ENCODE peak calls at places on chromosomes 7 and 10, in ten cellular contexts. One of them, this sample, is unnamed.
A peak's percentile ranks its signal among the peaks of the same experiment; 100 is the strongest.

GRCh38 chr10:18230794-18231193 is 90.6 kb downstream of the CACNB2 start:
- DNase-seq in cardiac fibroblast: no peak
- DNase-seq in left ventricle myocardium inferior: no peak
- DNase-seq in psoas muscle: no peak
- DNase-seq in neural progenitor cell: no peak
- DNase-seq in natural killer cell: no peak
- DNase-seq in PC-9: no peak
- DNase-seq in astrocyte of the cerebellum: no peak
- DNase-seq in GM10248: no peak
- DNase-seq in mammary epithelial cell: no peak
- DNase-seq in this sample: no peak

GRCh38 chr7:4665661-4666060 is 16.4 kb upstream of the FOXK1 start:
- DNase-seq in cardiac fibroblast: peak; percentile 90
- DNase-seq in left ventricle myocardium inferior: no peak
- DNase-seq in psoas muscle: no peak
- DNase-seq in neural progenitor cell: no peak
- DNase-seq in natural killer cell: no peak
- DNase-seq in PC-9: no peak
- DNase-seq in astrocyte of the cerebellum: peak; percentile 97
- DNase-seq in GM10248: no peak
- DNase-seq in mammary epithelial cell: peak; percentile 62
- DNase-seq in this sample: no peak

GRCh38 chr10:114404171-114405010 is at the start of gene AFAP1L2:
- DNase-seq in cardiac fibroblast: no peak
- DNase-seq in left ventricle myocardium inferior: peak; percentile 50
- DNase-seq in psoas muscle: peak; percentile 32
- DNase-seq in neural progenitor cell: peak; percentile 63
- DNase-seq in natural killer cell: no peak
- DNase-seq in PC-9: peak; percentile 43
- DNase-seq in astrocyte of the cerebellum: no peak
- DNase-seq in GM10248: peak; percentile 41
- DNase-seq in mammary epithelial cell: peak; percentile 78
- DNase-seq in this sample: no peak

GRCh38 chr7:34837316-34837715 is 179.3 kb downstream of the NPSR1 start:
- DNase-seq in cardiac fibroblast: no peak
- DNase-seq in left ventricle myocardium inferior: no peak
- DNase-seq in psoas muscle: no peak
- DNase-seq in neural progenitor cell: no peak
- DNase-seq in natural killer cell: no peak
- DNase-seq in PC-9: no peak
- DNase-seq in astrocyte of the cerebellum: no peak
- DNase-seq in GM10248: no peak
- DNase-seq in mammary epithelial cell: no peak
- DNase-seq in this sample: no peak

GRCh38 chr10:103493911-103494877 is 689 bp downstream of the NEURL1 start:
- DNase-seq in cardiac fibroblast: no peak
- DNase-seq in left ventricle myocardium inferior: no peak
- DNase-seq in psoas muscle: no peak
- DNase-seq in neural progenitor cell: peak; percentile 57
- DNase-seq in natural killer cell: no peak
- DNase-seq in PC-9: peak; percentile 16
- DNase-seq in astrocyte of the cerebellum: no peak
- DNase-seq in GM10248: peak; percentile 44
- DNase-seq in mammary epithelial cell: no peak
- DNase-seq in this sample: peak; percentile 30

GRCh38 chr10:88886557-88886956 is 6.5 kb downstream of the STAMBPL1 start:
- DNase-seq in cardiac fibroblast: no peak
- DNase-seq in left ventricle myocardium inferior: no peak
- DNase-seq in psoas muscle: no peak
- DNase-seq in neural progenitor cell: no peak
- DNase-seq in natural killer cell: no peak
- DNase-seq in PC-9: no peak
- DNase-seq in astrocyte of the cerebellum: no peak
- DNase-seq in GM10248: peak; percentile 38
- DNase-seq in mammary epithelial cell: no peak
- DNase-seq in this sample: no peak

GRCh38 chr10:5629789-5630436 is 36.5 kb downstream of the ASB13 start:
- DNase-seq in cardiac fibroblast: peak; percentile 85
- DNase-seq in left ventricle myocardium inferior: peak; percentile 83
- DNase-seq in psoas muscle: peak; percentile 78
- DNase-seq in neural progenitor cell: peak; percentile 79
- DNase-seq in natural killer cell: peak; percentile 73
- DNase-seq in PC-9: peak; percentile 79
- DNase-seq in astrocyte of the cerebellum: peak; percentile 32
- DNase-seq in GM10248: peak; percentile 78
- DNase-seq in mammary epithelial cell: peak; percentile 57
- DNase-seq in this sample: peak; percentile 71

GRCh38 chr10:133276100-133276434 is 601 bp downstream of the ADAM8 start:
- DNase-seq in cardiac fibroblast: no peak
- DNase-seq in left ventricle myocardium inferior: no peak
- DNase-seq in psoas muscle: no peak
- DNase-seq in neural progenitor cell: no peak
- DNase-seq in natural killer cell: no peak
- DNase-seq in PC-9: no peak
- DNase-seq in astrocyte of the cerebellum: no peak
- DNase-seq in GM10248: no peak
- DNase-seq in mammary epithelial cell: no peak
- DNase-seq in this sample: no peak

DNA sequence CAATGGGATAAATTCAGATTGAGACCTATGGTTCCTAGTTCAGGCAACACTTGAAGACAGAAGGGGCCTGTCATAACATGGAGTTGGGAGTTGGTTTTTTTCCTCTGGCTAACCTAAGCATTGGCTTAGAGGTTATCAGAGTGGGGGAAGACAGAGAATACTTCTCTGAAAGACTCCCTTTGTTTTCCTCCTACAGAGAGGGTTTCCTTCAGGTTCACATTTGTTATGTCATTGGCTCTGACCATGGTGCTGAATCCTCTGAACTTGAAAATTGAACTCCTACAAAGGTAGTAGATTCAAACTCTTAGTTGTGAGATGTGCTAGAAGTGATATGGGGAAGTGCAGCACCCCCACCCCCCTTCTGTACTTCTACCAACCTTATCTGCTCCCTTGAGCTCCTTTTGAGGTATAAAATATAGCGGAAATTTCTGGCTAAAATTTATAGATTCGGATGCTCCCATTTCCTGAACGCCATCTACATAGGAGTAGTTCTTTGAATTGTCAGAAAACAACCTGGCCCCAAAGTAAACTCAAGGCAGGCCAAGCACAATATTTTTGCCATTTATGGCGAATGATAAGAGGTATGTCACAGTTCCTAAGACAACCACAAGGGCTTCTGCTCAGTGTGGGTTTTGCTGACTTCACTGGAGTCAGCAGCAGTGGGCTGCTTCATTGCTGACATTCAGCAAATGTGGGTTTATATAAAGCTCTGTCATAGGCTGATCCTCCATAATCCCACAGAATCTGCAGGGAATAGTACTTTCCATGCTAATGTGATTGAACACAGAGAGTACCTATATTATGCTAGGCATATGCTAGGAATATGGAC is 131.6 kb upstream of the KLF14 start:
- DNase-seq in cardiac fibroblast: peak; percentile 44
- DNase-seq in left ventricle myocardium inferior: no peak
- DNase-seq in psoas muscle: no peak
- DNase-seq in neural progenitor cell: peak; percentile 24
- DNase-seq in natural killer cell: no peak
- DNase-seq in PC-9: no peak
- DNase-seq in astrocyte of the cerebellum: no peak
- DNase-seq in GM10248: no peak
- DNase-seq in mammary epithelial cell: peak; percentile 55
- DNase-seq in this sample: no peak
- TF ChIP-seq CTCF in cardiac fibroblast: peak; percentile 26
- TF ChIP-seq CTCF in left ventricle myocardium inferior: no peak
- TF ChIP-seq CTCF in psoas muscle: no peak
- TF ChIP-seq CTCF in neural progenitor cell: peak; percentile 13
- TF ChIP-seq CTCF in natural killer cell: no peak
- TF ChIP-seq CTCF in PC-9: no peak
- TF ChIP-seq CTCF in astrocyte of the cerebellum: no peak
- TF ChIP-seq CTCF in GM10248: no peak
- TF ChIP-seq CTCF in mammary epithelial cell: no peak
- TF ChIP-seq CTCF in this sample: no peak

DNA sequence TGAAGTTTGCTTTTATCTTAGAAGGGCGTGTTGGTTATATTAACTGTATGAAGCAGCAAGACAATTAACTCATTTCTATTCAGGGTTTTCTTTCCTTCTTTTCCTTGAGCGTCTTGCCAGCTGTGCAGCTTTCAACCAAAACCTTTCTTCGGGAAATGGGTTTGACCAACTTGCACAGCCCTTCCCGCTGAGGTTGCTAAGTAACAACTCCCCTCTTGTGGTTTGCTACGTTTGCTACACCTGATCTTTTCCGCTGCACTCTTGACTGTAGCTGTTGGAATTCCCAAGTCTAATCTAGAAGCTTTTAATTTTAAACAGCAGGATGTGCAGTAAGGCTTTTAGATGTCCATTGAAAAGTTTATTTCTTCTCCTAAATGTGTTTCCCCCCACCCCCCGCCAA is 116.9 kb downstream of the CDCA7L start:
- DNase-seq in cardiac fibroblast: no peak
- DNase-seq in left ventricle myocardium inferior: no peak
- DNase-seq in psoas muscle: no peak
- DNase-seq in neural progenitor cell: peak; percentile 85
- DNase-seq in natural killer cell: no peak
- DNase-seq in PC-9: no peak
- DNase-seq in astrocyte of the cerebellum: no peak
- DNase-seq in GM10248: no peak
- DNase-seq in mammary epithelial cell: no peak
- DNase-seq in this sample: no peak
- TF ChIP-seq CTCF in cardiac fibroblast: no peak
- TF ChIP-seq CTCF in left ventricle myocardium inferior: no peak
- TF ChIP-seq CTCF in psoas muscle: no peak
- TF ChIP-seq CTCF in neural progenitor cell: peak; percentile 37
- TF ChIP-seq CTCF in natural killer cell: no peak
- TF ChIP-seq CTCF in PC-9: no peak
- TF ChIP-seq CTCF in astrocyte of the cerebellum: no peak
- TF ChIP-seq CTCF in GM10248: no peak
- TF ChIP-seq CTCF in mammary epithelial cell: no peak
- TF ChIP-seq CTCF in this sample: no peak

GRCh38 chr10:44731271-44731670 is 179.9 kb upstream of the TMEM72 start:
- DNase-seq in cardiac fibroblast: no peak
- DNase-seq in left ventricle myocardium inferior: no peak
- DNase-seq in psoas muscle: no peak
- DNase-seq in neural progenitor cell: no peak
- DNase-seq in natural killer cell: no peak
- DNase-seq in PC-9: no peak
- DNase-seq in astrocyte of the cerebellum: no peak
- DNase-seq in GM10248: no peak
- DNase-seq in mammary epithelial cell: no peak
- DNase-seq in this sample: no peak

GRCh38 chr10:44733743-44734488 is 177.2 kb upstream of the TMEM72 start:
- DNase-seq in cardiac fibroblast: peak; percentile 30
- DNase-seq in left ventricle myocardium inferior: no peak
- DNase-seq in psoas muscle: no peak
- DNase-seq in neural progenitor cell: peak; percentile 16
- DNase-seq in natural killer cell: no peak
- DNase-seq in PC-9: no peak
- DNase-seq in astrocyte of the cerebellum: no peak
- DNase-seq in GM10248: no peak
- DNase-seq in mammary epithelial cell: no peak
- DNase-seq in this sample: no peak
- TF ChIP-seq CTCF in cardiac fibroblast: peak; percentile 39
- TF ChIP-seq CTCF in left ventricle myocardium inferior: peak; percentile 30
- TF ChIP-seq CTCF in psoas muscle: no peak
- TF ChIP-seq CTCF in neural progenitor cell: peak; percentile 44
- TF ChIP-seq CTCF in natural killer cell: no peak
- TF ChIP-seq CTCF in PC-9: peak; percentile 50
- TF ChIP-seq CTCF in astrocyte of the cerebellum: peak; percentile 50
- TF ChIP-seq CTCF in GM10248: no peak
- TF ChIP-seq CTCF in mammary epithelial cell: no peak
- TF ChIP-seq CTCF in this sample: no peak

GRCh38 chr10:21020545-21020944 is 123.4 kb upstream of the NEBL start:
- DNase-seq in cardiac fibroblast: no peak
- DNase-seq in left ventricle myocardium inferior: no peak
- DNase-seq in psoas muscle: no peak
- DNase-seq in neural progenitor cell: peak; percentile 44
- DNase-seq in natural killer cell: no peak
- DNase-seq in PC-9: peak; percentile 14
- DNase-seq in astrocyte of the cerebellum: no peak
- DNase-seq in GM10248: peak; percentile 53
- DNase-seq in mammary epithelial cell: peak; percentile 9
- DNase-seq in this sample: no peak
- TF ChIP-seq CTCF in cardiac fibroblast: peak; percentile 47
- TF ChIP-seq CTCF in left ventricle myocardium inferior: peak; percentile 44
- TF ChIP-seq CTCF in psoas muscle: no peak
- TF ChIP-seq CTCF in neural progenitor cell: peak; percentile 51
- TF ChIP-seq CTCF in natural killer cell: no peak
- TF ChIP-seq CTCF in PC-9: peak; percentile 59
- TF ChIP-seq CTCF in astrocyte of the cerebellum: peak; percentile 17
- TF ChIP-seq CTCF in GM10248: peak; percentile 43
- TF ChIP-seq CTCF in mammary epithelial cell: peak; percentile 34
- TF ChIP-seq CTCF in this sample: no peak

GRCh38 chr7:101696-102376 is 90.5 kb upstream of the FAM20C start:
- DNase-seq in cardiac fibroblast: peak; percentile 33
- DNase-seq in left ventricle myocardium inferior: no peak
- DNase-seq in psoas muscle: no peak
- DNase-seq in neural progenitor cell: no peak
- DNase-seq in natural killer cell: no peak
- DNase-seq in PC-9: peak; percentile 50
- DNase-seq in astrocyte of the cerebellum: no peak
- DNase-seq in GM10248: no peak
- DNase-seq in mammary epithelial cell: peak; percentile 76
- DNase-seq in this sample: no peak

GRCh38 chr7:102728-103127 is 89.6 kb upstream of the FAM20C start:
- DNase-seq in cardiac fibroblast: no peak
- DNase-seq in left ventricle myocardium inferior: no peak
- DNase-seq in psoas muscle: no peak
- DNase-seq in neural progenitor cell: no peak
- DNase-seq in natural killer cell: no peak
- DNase-seq in PC-9: no peak
- DNase-seq in astrocyte of the cerebellum: no peak
- DNase-seq in GM10248: no peak
- DNase-seq in mammary epithelial cell: no peak
- DNase-seq in this sample: no peak

GRCh38 chr7:105002-105401 is 87.4 kb upstream of the FAM20C start:
- DNase-seq in cardiac fibroblast: no peak
- DNase-seq in left ventricle myocardium inferior: no peak
- DNase-seq in psoas muscle: no peak
- DNase-seq in neural progenitor cell: no peak
- DNase-seq in natural killer cell: no peak
- DNase-seq in PC-9: no peak
- DNase-seq in astrocyte of the cerebellum: no peak
- DNase-seq in GM10248: no peak
- DNase-seq in mammary epithelial cell: no peak
- DNase-seq in this sample: no peak

GRCh38 chr7:101146-101545 is 91.2 kb upstream of the FAM20C start:
- DNase-seq in cardiac fibroblast: no peak
- DNase-seq in left ventricle myocardium inferior: no peak
- DNase-seq in psoas muscle: no peak
- DNase-seq in neural progenitor cell: no peak
- DNase-seq in natural killer cell: no peak
- DNase-seq in PC-9: no peak
- DNase-seq in astrocyte of the cerebellum: no peak
- DNase-seq in GM10248: no peak
- DNase-seq in mammary epithelial cell: no peak
- DNase-seq in this sample: no peak

GRCh38 chr7:102377-102711 is 90.0 kb upstream of the FAM20C start:
- DNase-seq in cardiac fibroblast: no peak
- DNase-seq in left ventricle myocardium inferior: no peak
- DNase-seq in psoas muscle: no peak
- DNase-seq in neural progenitor cell: no peak
- DNase-seq in natural killer cell: no peak
- DNase-seq in PC-9: no peak
- DNase-seq in astrocyte of the cerebellum: no peak
- DNase-seq in GM10248: no peak
- DNase-seq in mammary epithelial cell: no peak
- DNase-seq in this sample: no peak
- TF ChIP-seq CTCF in cardiac fibroblast: no peak
- TF ChIP-seq CTCF in left ventricle myocardium inferior: no peak
- TF ChIP-seq CTCF in psoas muscle: no peak
- TF ChIP-seq CTCF in neural progenitor cell: no peak
- TF ChIP-seq CTCF in natural killer cell: no peak
- TF ChIP-seq CTCF in PC-9: no peak
- TF ChIP-seq CTCF in astrocyte of the cerebellum: no peak
- TF ChIP-seq CTCF in GM10248: no peak
- TF ChIP-seq CTCF in mammary epithelial cell: no peak
- TF ChIP-seq CTCF in this sample: no peak

This sample was measured in activated B cell treated with CpG ODN at 0.5 μM for 24 hours.